ENCODE peak calls at places on chromosomes 6 and 20, in six cellular contexts. Q is NCI-H1436; A is RWPE1; N is HuH-7.5; G is activated T-helper 9 cell treated with anti-CD3 and anti-CD28 coated beads, Interleukin-2, amount 50 U/mL, for 16 hours; W is stimulated activated CD4-positive, alpha-beta T cell treated with anti-CD3 and anti-CD28 coated beads, Interleukin-12 subunit alpha, Interleukin-12 subunit beta, amount 100 ng/mL, for 4 hours. V is an unnamed sample.

GRCh38 chr6:40947876-40948514 is 91.0 kb downstream of the UNC5CL start:
- DNase-seq in Q (no peak), A (peak), W (no peak), G (no peak), N (no peak), V (no peak)

GRCh38 chr6:15444081-15444731 is 198.3 kb downstream of the JARID2 start:
- DNase-seq in N (no peak), A (no peak), G (no peak), Q (no peak), W (no peak), V (no peak)

GRCh38 chr6:20953019-20953418 is 418.8 kb downstream of the CDKAL1 start:
- DNase-seq in A (no peak), N (no peak), W (no peak), G (no peak), Q (peak), V (no peak)

GRCh38 chr6:158002249-158002950 is 20.7 kb downstream of the SYNJ2 start:
- DNase-seq in A (peak), Q (no peak), W (no peak), G (no peak), N (no peak), V (no peak)

GRCh38 chr6:170433163-170434095 is 119.7 kb downstream of the PSMB1 start:
- DNase-seq in A (no peak), G (no peak), W (no peak), N (no peak), Q (no peak), V (no peak)

GRCh38 chr6:41692080-41692675 is 43.2 kb downstream of the TFEB start:
- DNase-seq in G (no peak), A (no peak), W (no peak), Q (no peak), N (no peak), V (no peak)

GRCh38 chr6:134750669-134751068 is 199.2 kb downstream of the ALDH8A1 start:
- DNase-seq in N (no peak), G (no peak), A (no peak), W (no peak), Q (no peak), V (no peak)

GRCh38 chr20:63223121-63223825 is 7.3 kb upstream of the YTHDF1 start:
- DNase-seq in G (no peak), A (peak), N (peak), W (peak), Q (peak), V (peak)

GRCh38 chr20:51410586-51411325 is 131.8 kb downstream of the NFATC2 start:
- DNase-seq in A (no peak), W (no peak), Q (no peak), G (no peak), N (no peak), V (no peak)

GRCh38 chr6:8006208-8006607 is 58.0 kb downstream of the BLOC1S5 start:
- DNase-seq in Q (peak), A (peak), W (no peak), N (peak), G (no peak), V (no peak)

GRCh38 chr6:106745824-106746610 is 116.6 kb downstream of the QRSL1 start:
- DNase-seq in N (no peak), Q (peak), W (no peak), A (peak), G (no peak), V (no peak)

GRCh38 chr20:40339661-40340449 is 349.2 kb downstream of the MAFB start:
- DNase-seq in W (no peak), N (no peak), A (no peak), Q (no peak), G (no peak), V (no peak)

GRCh38 chr6:118668761-118669411 is 17.5 kb upstream of the CEP85L start:
- DNase-seq in A (no peak), W (no peak), Q (no peak), N (no peak), G (no peak), V (no peak)

GRCh38 chr6:146189131-146189530 is 160.3 kb downstream of the GRM1 start:
- DNase-seq in Q (no peak), A (no peak), G (no peak), N (no peak), W (no peak), V (no peak)

GRCh38 chr6:6918216-6918983 is 189.4 kb upstream of the RREB1 start:
- DNase-seq in N (no peak), Q (no peak), G (peak), W (peak), A (peak), V (no peak)

GRCh38 chr6:106910999-106911949 is 63.3 kb downstream of the CD24 start:
- DNase-seq in W (no peak), Q (no peak), N (no peak), A (no peak), G (no peak), V (no peak)

GRCh38 chr6:156946370-156946936 is 169.3 kb downstream of the ARID1B start:
- DNase-seq in A (no peak), Q (no peak), W (no peak), N (no peak), G (no peak), V (no peak)

GRCh38 chr20:46255440-46256104 is 52.7 kb downstream of the CDH22 start:
- DNase-seq in Q (peak), N (peak), A (peak), W (peak), G (no peak), V (no peak)

V was measured in effector memory CD4-positive, alpha-beta T cell.